ENCODE peak calls at places on chromosomes 1 and 21, in eight cellular contexts. I is uterus, U is left ventricle myocardium inferior, X is prostate gland, E is SJSA1, L is HCT116, D is upper lobe of right lung, S is heart left ventricle. W is an unnamed sample.

GRCh38 chr1:40153073-40153770 is 8.0 kb upstream of the RLF start:
- DNase-seq in I (no peak), E (peak; percentile 37), L (peak; percentile 62), D (no peak), X (peak; percentile 28), S (no peak), U (no peak), W (no peak)

GRCh38 chr1:16143566-16144324 is 12.1 kb downstream of the EPHA2 start:
- DNase-seq in L (peak; percentile 88), E (peak; percentile 62), X (peak; percentile 38), I (no peak), U (peak; percentile 75), D (peak; percentile 92), S (peak; percentile 70), W (peak; percentile 75)

GRCh38 chr1:207362962-207363858 is 41.7 kb downstream of the CD55 start:
- DNase-seq in I (no peak), S (no peak), D (no peak), L (no peak), U (no peak), E (no peak), X (no peak), W (no peak)

GRCh38 chr1:157691285-157691920 is 9.2 kb downstream of the FCRL3 start:
- DNase-seq in U (no peak), E (no peak), X (no peak), L (peak; percentile 21), S (no peak), D (no peak), I (no peak), W (no peak)

GRCh38 chr1:17350053-17350452 is 21.9 kb upstream of the PADI6 start:
- DNase-seq in X (no peak), I (no peak), D (no peak), U (no peak), E (no peak), L (no peak), S (no peak), W (no peak)

GRCh38 chr1:26858891-26859630 is 3.9 kb upstream of the SFN start:
- DNase-seq in I (no peak), S (no peak), U (no peak), E (no peak), D (no peak), X (no peak), L (no peak), W (no peak)

GRCh38 chr21:15667824-15668223 is 62.0 kb upstream of the USP25 start:
- DNase-seq in D (no peak), X (no peak), L (no peak), I (no peak), U (no peak), S (no peak), E (no peak), W (no peak)

GRCh38 chr1:214707306-214708087 is 104.5 kb downstream of the CENPF start:
- DNase-seq in D (no peak), E (no peak), X (no peak), L (no peak), I (no peak), U (no peak), S (no peak), W (no peak)

GRCh38 chr21:41894922-41895557 is 15.9 kb upstream of the PRDM15 start:
- DNase-seq in I (no peak), S (no peak), L (no peak), U (no peak), D (no peak), X (no peak), E (peak; percentile 11), W (no peak)

GRCh38 chr1:93960641-93961147 is 51.5 kb upstream of the GCLM start:
- DNase-seq in L (no peak), X (peak; percentile 73), S (no peak), E (no peak), U (no peak), I (no peak), D (no peak), W (no peak)

GRCh38 chr1:43348809-43349593 is 9.8 kb upstream of the CDC20 start:
- DNase-seq in X (peak; percentile 87), D (peak; percentile 95), L (peak; percentile 85), U (peak; percentile 85), I (peak; percentile 72), E (no peak), S (peak; percentile 86), W (peak; percentile 87)

GRCh38 chr1:6785318-6785712 is at the start of gene CAMTA1:
- DNase-seq in I (no peak), X (no peak), U (no peak), L (no peak), E (no peak), D (no peak), S (no peak), W (no peak)

GRCh38 chr1:183804916-183805734 is at the start of gene RGL1:
- DNase-seq in S (peak; percentile 77), U (peak; percentile 76), E (peak; percentile 72), L (peak; percentile 22), D (peak; percentile 88), X (peak; percentile 80), I (peak; percentile 73), W (peak; percentile 70)

GRCh38 chr21:33531007-33531406 is 10.9 kb downstream of the GART start:
- DNase-seq in E (no peak), S (no peak), L (no peak), I (no peak), D (no peak), U (no peak), X (no peak), W (no peak)
- H3K4me1 ChIP-seq in E (no peaks in the 10 kb centered on the region), S (no peaks in the 10 kb centered on the region), L (no peaks in the 10 kb centered on the region), I (no peaks in the 10 kb centered on the region), D (no peaks in the 10 kb centered on the region), U (no peaks in the 10 kb centered on the region), X (no peaks in the 10 kb centered on the region), W (no peaks in the 10 kb centered on the region)

DNA sequence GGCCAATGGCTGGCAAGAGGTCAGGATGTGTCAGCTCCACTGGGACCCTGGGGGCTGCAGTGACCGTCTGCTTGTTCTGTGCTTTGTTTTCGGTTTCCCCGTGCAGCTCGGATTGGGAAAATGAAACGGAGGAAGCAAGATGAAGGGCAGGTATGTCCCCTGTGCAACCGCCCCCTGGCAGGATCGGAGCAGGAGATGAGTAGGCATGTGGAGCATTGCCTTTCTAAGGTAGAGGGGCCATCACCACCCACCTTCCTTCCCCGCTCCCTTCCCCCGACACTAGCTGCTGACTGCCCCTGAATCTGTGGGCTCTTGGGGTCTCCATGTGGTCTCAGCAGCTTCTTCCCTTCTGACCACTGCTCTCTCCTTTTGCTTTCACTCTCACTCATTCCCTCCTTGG is 38.8 kb downstream of the TMEM53 start:
- DNase-seq in X (no peak), L (no peak), D (no peak), I (no peak), U (no peak), S (no peak), E (no peak), W (no peak)
- H3K36me3 ChIP-seq in X (no peaks in the 10 kb centered on the region), L (peaks cover 65% of the 10 kb centered on the region), D (peaks cover 73% of the 10 kb centered on the region), I (no peaks in the 10 kb centered on the region), U (peaks cover 72% of the 10 kb centered on the region), S (peaks cover 60% of the 10 kb centered on the region), E (peaks cover 85% of the 10 kb centered on the region), W (peaks cover 13% of the 10 kb centered on the region)

GRCh38 chr1:67747667-67748066 is 62.7 kb downstream of the GADD45A start:
- DNase-seq in S (no peak), X (no peak), I (no peak), L (no peak), U (no peak), D (no peak), E (peak; percentile 74), W (no peak)

GRCh38 chr1:67748630-67749029 is 63.6 kb downstream of the GADD45A start:
- DNase-seq in E (peak; percentile 55), L (no peak), D (no peak), U (no peak), S (no peak), X (no peak), I (no peak), W (no peak)

GRCh38 chr1:67749263-67749843 is 64.4 kb downstream of the GADD45A start:
- DNase-seq in S (no peak), L (no peak), D (no peak), E (no peak), U (no peak), I (no peak), X (peak; percentile 56), W (no peak)

GRCh38 chr1:67748147-67748546 is 63.1 kb downstream of the GADD45A start:
- DNase-seq in I (no peak), E (no peak), U (no peak), D (no peak), X (no peak), S (no peak), L (no peak), W (no peak)

DNA sequence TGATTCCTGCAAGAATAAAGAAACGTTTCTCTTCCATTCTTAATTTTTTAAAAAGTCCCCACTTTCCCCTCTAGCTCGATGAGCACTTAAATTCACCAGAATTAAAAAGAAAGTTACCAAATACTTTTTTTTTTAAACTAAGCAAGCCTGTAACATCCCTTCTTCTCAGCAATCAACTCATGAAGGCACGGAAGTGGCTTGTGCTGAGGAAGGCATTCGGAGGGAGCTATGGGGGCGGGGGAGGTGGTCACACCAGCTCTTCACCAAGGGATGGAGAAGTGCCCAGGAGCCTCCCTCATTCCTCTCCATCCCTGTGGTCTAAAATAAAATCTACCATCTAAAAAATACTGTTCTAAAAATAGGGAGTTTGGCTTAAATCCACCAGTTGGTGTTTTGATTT is 61.3 kb downstream of the GADD45A start:
- DNase-seq in X (no peak), U (no peak), D (no peak), E (no peak), L (no peak), S (no peak), I (peak; percentile 56), W (no peak)
- H3K4me1 ChIP-seq in X (no peaks in the 10 kb centered on the region), U (peaks cover 64% of the 10 kb centered on the region), D (peaks cover 42% of the 10 kb centered on the region), E (peaks cover 55% of the 10 kb centered on the region), L (peaks cover 43% of the 10 kb centered on the region), S (peaks cover 15% of the 10 kb centered on the region), I (peaks cover 24% of the 10 kb centered on the region), W (peaks cover 5% of the 10 kb centered on the region)

GRCh38 chr1:56586502-56586901 is 7.1 kb upstream of the PLPP3 start:
- DNase-seq in S (no peak), U (no peak), D (no peak), E (no peak), L (no peak), X (no peak), I (no peak), W (no peak)

GRCh38 chr1:56584910-56585528 is 5.7 kb upstream of the PLPP3 start:
- DNase-seq in U (no peak), X (peak; percentile 30), I (no peak), S (no peak), L (peak; percentile 39), E (peak; percentile 57), D (no peak), W (peak; percentile 42)

GRCh38 chr1:56583957-56584468 is 4.7 kb upstream of the PLPP3 start:
- DNase-seq in U (no peak), L (no peak), D (no peak), S (no peak), I (no peak), E (no peak), X (no peak), W (no peak)

GRCh38 chr1:56589369-56589768 is 10.0 kb upstream of the PLPP3 start:
- DNase-seq in D (no peak), X (no peak), I (no peak), U (no peak), E (no peak), S (no peak), L (no peak), W (no peak)

DNA sequence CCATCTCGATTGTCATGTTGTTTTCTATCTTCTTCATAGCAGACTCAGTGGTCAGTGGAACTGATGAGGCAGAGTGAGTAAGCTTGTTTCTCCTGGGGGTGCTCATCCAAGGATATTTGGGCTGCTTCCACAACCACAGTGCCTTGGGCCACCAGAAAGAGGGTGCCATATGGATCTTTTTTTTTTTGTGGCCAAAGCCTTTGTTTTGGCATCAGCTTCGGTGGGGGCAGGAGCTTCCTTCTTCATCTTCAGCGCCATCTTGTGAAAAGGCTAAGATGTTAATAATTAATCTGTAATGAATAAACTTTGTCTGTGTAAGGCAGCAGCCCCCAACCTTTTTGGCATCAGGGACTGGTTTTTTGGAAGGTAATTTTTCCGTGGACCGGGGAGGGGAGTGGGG is 6.6 kb upstream of the PLPP3 start:
- DNase-seq in S (no peak), L (no peak), D (no peak), E (no peak), I (no peak), X (no peak), U (no peak), W (no peak)
- H3K36me3 ChIP-seq in S (no peaks in the 10 kb centered on the region), L (no peaks in the 10 kb centered on the region), D (no peaks in the 10 kb centered on the region), E (no peaks in the 10 kb centered on the region), I (no peaks in the 10 kb centered on the region), X (no peaks in the 10 kb centered on the region), U (no peaks in the 10 kb centered on the region), W (no peaks in the 10 kb centered on the region)